ENCODE peak calls at places on chromosomes 16 and 17, in seven cellular contexts. B, R, H, M, Y, E and P are unnamed samples.

GRCh38 chr17:17077861-17078732 is 35.8 kb downstream of the MPRIP start:
- DNase-seq in Y (no peak), H (no peak), M (no peak), R (no peak), B (peak), E (no peak), P (no peak)

GRCh38 chr17:4130715-4131114 is 12.1 kb downstream of the ZZEF1 start:
- DNase-seq in R (no peak), H (peak), Y (no peak), M (no peak), E (no peak), B (no peak), P (no peak)

GRCh38 chr17:3835410-3836229 is 10.4 kb downstream of the NCBP3 start:
- DNase-seq in B (no peak), R (no peak), E (no peak), M (no peak), H (no peak), Y (no peak), P (no peak)

GRCh38 chr17:19016881-19017280 is 12.3 kb upstream of the FAM83G start:
- DNase-seq in M (no peak), H (no peak), E (no peak), B (no peak), R (no peak), Y (peak), P (no peak)

GRCh38 chr17:5582177-5582885 is 2.0 kb downstream of the NLRP1 start:
- DNase-seq in B (no peak), R (no peak), H (no peak), Y (no peak), M (no peak), E (no peak), P (no peak)

GRCh38 chr16:68311316-68311620 is 449 bp downstream of the PRMT7 start:
- DNase-seq in M (peak), Y (no peak), B (no peak), H (no peak), E (no peak), R (no peak), P (no peak)

GRCh38 chr16:89193021-89193575 is 7.2 kb downstream of the SLC22A31 start:
- DNase-seq in R (no peak), M (peak), H (no peak), Y (peak), E (peak), B (peak), P (peak)

GRCh38 chr17:40576113-40576740 is 11.0 kb upstream of the CCR7 start:
- DNase-seq in H (no peak), M (no peak), Y (no peak), R (no peak), E (no peak), B (no peak), P (no peak)

GRCh38 chr16:20901441-20902112 is 1.0 kb downstream of the LYRM1 start:
- DNase-seq in H (peak), Y (peak), M (peak), R (no peak), B (peak), E (peak), P (peak)

GRCh38 chr17:78862073-78863023 is 21.7 kb upstream of the USP36 start:
- DNase-seq in Y (peak), R (no peak), B (peak), M (peak), H (peak), E (peak), P (no peak)

GRCh38 chr17:39996162-39996561 is 15.6 kb downstream of the PSMD3 start:
- DNase-seq in B (no peak), M (no peak), H (no peak), Y (no peak), R (no peak), E (no peak), P (no peak)

GRCh38 chr16:68898026-68898425 is 54.7 kb downstream of the TANGO6 start:
- DNase-seq in R (no peak), Y (no peak), M (no peak), B (no peak), H (no peak), E (no peak), P (no peak)

GRCh38 chr16:19137201-19137601 is 23.4 kb downstream of the ITPRIPL2 start:
- DNase-seq in M (peak), R (no peak), B (no peak), Y (no peak), H (no peak), E (no peak), P (no peak)

GRCh38 chr16:86831366-86831765 is 253.0 kb downstream of the FOXL1 start:
- DNase-seq in H (no peak), Y (no peak), E (no peak), B (no peak), M (no peak), R (no peak), P (no peak)

GRCh38 chr16:86836503-86837125 is 258.3 kb downstream of the FOXL1 start:
- DNase-seq in H (peak), M (peak), E (no peak), Y (no peak), B (no peak), R (no peak), P (no peak)

GRCh38 chr16:86835981-86836380 is 257.6 kb downstream of the FOXL1 start:
- DNase-seq in Y (no peak), M (no peak), R (no peak), H (no peak), E (no peak), B (no peak), P (no peak)

GRCh38 chr16:86833136-86833535 is 254.8 kb downstream of the FOXL1 start:
- DNase-seq in M (no peak), E (no peak), R (no peak), Y (no peak), H (peak), B (no peak), P (no peak)

DNA sequence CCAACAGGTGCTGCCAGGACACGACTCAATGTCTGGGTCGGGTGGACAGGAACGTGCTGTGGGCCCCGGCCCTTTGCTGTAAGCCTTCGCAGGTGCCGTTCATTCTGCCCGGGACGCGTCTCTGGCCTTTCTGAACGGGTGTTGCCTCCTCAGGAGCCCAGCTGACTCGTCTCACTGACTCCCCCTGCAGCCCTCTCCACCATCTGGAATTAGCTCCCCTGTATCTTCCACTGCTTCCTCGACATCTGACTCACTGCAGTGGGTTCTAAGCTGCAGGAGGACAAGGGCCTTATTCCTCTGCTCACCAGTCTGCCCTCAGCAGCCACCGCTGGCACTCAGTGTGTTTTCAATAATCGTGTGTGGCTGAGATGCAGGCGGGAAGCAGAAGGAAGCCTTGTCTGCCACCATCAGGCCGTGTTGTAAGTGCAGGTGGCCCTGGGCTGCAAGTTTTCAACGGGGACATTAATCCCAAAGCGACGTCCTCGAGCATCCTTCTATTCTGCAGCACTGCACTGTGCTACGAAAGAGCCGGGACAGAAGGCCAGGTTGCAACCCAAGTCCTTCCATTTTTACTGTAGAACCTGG is 256.2 kb downstream of the FOXL1 start:
- DNase-seq in E (peak), H (peak), B (no peak), R (no peak), Y (no peak), M (no peak), P (peak)
- TF ChIP-seq CTCF in E (peak), H (peak), B (no peak), R (no peak), Y (no peak), M (no peak), P (no peak)

DNA sequence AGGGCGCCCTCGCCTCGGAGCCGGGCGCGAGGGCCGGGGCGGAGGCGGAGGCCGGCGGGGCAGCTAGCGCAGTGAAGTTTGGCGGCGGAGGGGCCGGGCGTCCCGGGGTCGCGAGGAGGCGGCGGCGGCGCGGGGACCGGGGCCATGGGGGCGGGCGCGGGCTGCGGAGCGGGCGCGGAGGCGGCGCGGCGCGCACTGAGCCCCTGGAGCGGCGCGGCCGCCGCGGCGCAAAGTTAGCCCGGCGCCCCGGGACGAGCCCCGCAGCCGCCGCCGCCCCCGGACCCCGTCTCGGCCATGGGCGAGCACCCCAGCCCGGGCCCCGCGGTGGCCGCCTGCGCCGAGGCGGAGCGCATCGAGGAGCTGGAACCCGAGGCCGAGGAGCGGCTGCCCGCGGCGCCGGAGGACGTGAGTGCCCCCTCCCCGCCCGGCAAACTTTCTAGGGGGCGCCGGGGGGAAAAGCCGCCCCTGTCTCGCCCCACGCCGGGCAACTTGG is 310 bp downstream of the RHBDL3 start:
- DNase-seq in M (no peak), B (no peak), H (no peak), R (no peak), Y (no peak), E (no peak), P (no peak)
- TF ChIP-seq CTCF in M (no peak), B (no peak), H (no peak), R (no peak), Y (no peak), E (no peak), P (no peak)

GRCh38 chr17:73215414-73215813 is 22.6 kb downstream of the COG1 start:
- DNase-seq in R (no peak), E (no peak), H (no peak), B (no peak), Y (no peak), M (no peak), P (no peak)
- TF ChIP-seq CTCF in R (no peak), E (no peak), H (no peak), B (no peak), Y (no peak), M (no peak), P (no peak)

GRCh38 chr17:45316271-45317112 is at the start of gene MAP3K14:
- DNase-seq in E (peak), B (peak), H (peak), R (peak), Y (peak), M (peak), P (peak)
- TF ChIP-seq CTCF in E (no peak), B (no peak), H (peak), R (no peak), Y (no peak), M (no peak), P (no peak)

GRCh38 chr16:59327894-59328293 is 593.8 kb upstream of the GOT2 start:
- DNase-seq in H (no peak), M (no peak), R (no peak), E (no peak), B (no peak), Y (no peak), P (no peak)
- TF ChIP-seq CTCF in H (no peak), M (no peak), R (no peak), E (no peak), B (no peak), Y (no peak), P (no peak)

DNA sequence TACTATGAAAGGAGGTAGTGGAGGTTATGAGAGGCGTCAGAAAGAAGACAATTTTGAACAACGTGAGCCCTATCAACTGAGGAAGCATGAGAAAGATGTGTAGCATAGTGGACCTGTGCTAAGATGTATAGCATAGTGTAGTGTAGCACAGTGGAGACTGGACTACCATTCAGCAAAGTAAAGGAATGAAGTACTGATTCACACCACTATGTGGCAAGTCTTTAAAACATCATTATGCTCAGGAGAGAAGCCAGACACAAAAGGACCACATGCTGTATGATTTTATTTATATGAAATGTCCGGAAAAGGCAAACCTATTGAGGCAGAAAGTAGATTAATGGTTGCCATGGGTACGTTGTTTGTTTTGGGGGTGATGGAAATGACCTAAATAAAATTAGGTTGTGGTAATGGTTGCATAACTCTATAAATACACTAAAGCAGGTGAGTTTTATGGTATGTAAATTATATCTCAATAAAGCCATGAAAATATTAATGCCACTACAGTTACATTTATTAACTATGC is 20.4 kb upstream of the XYLT1 start:
- DNase-seq in M (no peak), R (no peak), H (no peak), B (no peak), E (no peak), Y (no peak), P (no peak)
- TF ChIP-seq CTCF in M (no peak), R (no peak), H (no peak), B (no peak), E (no peak), Y (no peak), P (no peak)